ENCODE peak calls at places on chromosomes 2 and 18, in four cellular contexts. M is spleen, H is fibroblast of pulmonary artery, L is colonic mucosa. U is an unnamed sample.

GRCh38 chr2:38298539-38298938 is 78.5 kb downstream of the ATL2 start:
- DNase-seq in M (no peak), L (no peak), H (no peak), U (no peak)

GRCh38 chr18:45993441-45993840 is 26.3 kb upstream of the EPG5 start:
- DNase-seq in H (peak), M (no peak), L (no peak), U (no peak)

GRCh38 chr2:28310107-28310506 is 82.6 kb upstream of the FOSL2 start:
- DNase-seq in M (no peak), H (no peak), L (no peak), U (no peak)

GRCh38 chr2:159612255-159612901 is 4.0 kb downstream of the BAZ2B start:
- DNase-seq in H (peak), M (no peak), L (no peak), U (no peak)

GRCh38 chr18:62329676-62330454 is 4.8 kb downstream of the TNFRSF11A start:
- DNase-seq in H (peak), M (no peak), L (peak), U (no peak)

GRCh38 chr2:31227711-31228125 is 6.2 kb upstream of the EHD3 start:
- DNase-seq in M (no peak), L (no peak), H (no peak), U (no peak)

GRCh38 chr2:54237428-54237827 is 18.6 kb downstream of the TSPYL6 start:
- DNase-seq in M (no peak), L (no peak), H (no peak), U (no peak)

GRCh38 chr2:39706350-39706749 is 40.6 kb downstream of the TMEM178A start:
- DNase-seq in M (no peak), H (no peak), L (no peak), U (no peak)

GRCh38 chr18:21686282-21687105 is 18.1 kb downstream of the ABHD3 start:
- DNase-seq in M (no peak), H (peak), L (peak), U (no peak)

GRCh38 chr2:10030311-10030736 is 13.0 kb upstream of the KLF11 start:
- DNase-seq in H (no peak), M (no peak), L (peak), U (no peak)

GRCh38 chr2:72619622-72620021 is 206.2 kb downstream of the EXOC6B start:
- DNase-seq in H (no peak), L (no peak), M (no peak), U (no peak)

GRCh38 chr2:144681389-144681788 is 161.5 kb upstream of the ZEB2 start:
- DNase-seq in H (no peak), L (no peak), M (no peak), U (no peak)

GRCh38 chr18:56112013-56112749 is 524.2 kb upstream of the TCF4 start:
- DNase-seq in H (peak), M (no peak), L (no peak), U (no peak)

GRCh38 chr2:9897331-9897737 is 54.1 kb downstream of the TAF1B start:
- DNase-seq in H (peak), L (peak), M (no peak), U (no peak)

GRCh38 chr18:12461326-12461725 is 53.6 kb downstream of the PRELID3A start:
- DNase-seq in H (no peak), M (no peak), L (no peak), U (no peak)

GRCh38 chr2:25340340-25340886 is 1.3 kb downstream of the DNMT3A start:
- DNase-seq in H (no peak), M (peak), L (peak), U (no peak)

GRCh38 chr18:79402977-79403722 is 7.4 kb downstream of the NFATC1 start:
- DNase-seq in L (peak), M (peak), H (peak), U (no peak)

GRCh38 chr2:65999103-65999502 is 435.8 kb upstream of the MEIS1 start:
- DNase-seq in L (no peak), H (no peak), M (no peak), U (no peak)

GRCh38 chr2:66563473-66563872 is 128.5 kb downstream of the MEIS1 start:
- DNase-seq in L (no peak), M (no peak), H (no peak), U (no peak)

GRCh38 chr2:233551491-233551890 is 15.1 kb downstream of the USP40 start:
- DNase-seq in M (no peak), L (no peak), H (no peak), U (no peak)

GRCh38 chr2:86062043-86062442 is 43.6 kb downstream of the POLR1A start:
- DNase-seq in H (peak), L (no peak), M (no peak), U (no peak)

GRCh38 chr18:27808678-27809077 is 368.3 kb downstream of the CDH2 start:
- DNase-seq in H (peak), L (no peak), M (no peak), U (no peak)

GRCh38 chr2:188909036-188909435 is 65.1 kb upstream of the COL3A1 start:
- DNase-seq in L (no peak), H (no peak), M (no peak), U (no peak)

GRCh38 chr2:239275871-239276812 is 124.7 kb downstream of the HDAC4 start:
- DNase-seq in H (peak), L (peak), M (peak), U (no peak)

GRCh38 chr2:189517847-189518535 is 62.6 kb downstream of the SLC40A1 start:
- DNase-seq in L (no peak), M (no peak), H (peak), U (no peak)

GRCh38 chr2:137348301-137348700 is 583.0 kb downstream of the THSD7B start:
- DNase-seq in L (no peak), M (no peak), H (no peak), U (no peak)

GRCh38 chr18:56447972-56448371 is 190.4 kb downstream of the TXNL1 start:
- DNase-seq in M (no peak), L (no peak), H (no peak), U (no peak)

GRCh38 chr2:209471037-209471436 is 47.2 kb downstream of the MAP2 start:
- DNase-seq in H (peak), M (no peak), L (no peak), U (no peak)

GRCh38 chr2:191783416-191783815 is 63.5 kb downstream of the CAVIN2 start:
- DNase-seq in H (no peak), M (no peak), L (no peak), U (no peak)

GRCh38 chr2:56580242-56580641 is 396.5 kb downstream of the CCDC85A start:
- DNase-seq in H (peak), M (no peak), L (no peak), U (no peak)

GRCh38 chr18:48975221-48975816 is 24.6 kb upstream of the SMAD7 start:
- DNase-seq in M (no peak), L (no peak), H (no peak), U (no peak)

GRCh38 chr2:73253901-73254300 is 19.8 kb downstream of the CCT7 start:
- DNase-seq in L (no peak), H (no peak), M (no peak), U (no peak)

GRCh38 chr2:185531721-185532120 is 206.9 kb upstream of the FSIP2 start:
- DNase-seq in M (no peak), H (no peak), L (no peak), U (no peak)

GRCh38 chr18:33052886-33053285 is 280.1 kb upstream of the KLHL14 start:
- DNase-seq in M (no peak), H (no peak), L (no peak), U (no peak)

GRCh38 chr2:26540306-26540705 is 62.4 kb upstream of the OTOF start:
- DNase-seq in L (no peak), H (no peak), M (peak), U (no peak)

GRCh38 chr2:194491409-194492115 is 1165.5 kb upstream of the SLC39A10 start:
- DNase-seq in M (no peak), H (no peak), L (no peak), U (no peak)

GRCh38 chr18:57816208-57816999 is 13.3 kb upstream of the ATP8B1 start:
- DNase-seq in M (no peak), H (no peak), L (no peak), U (no peak)

GRCh38 chr18:57819671-57820460 is 16.8 kb upstream of the ATP8B1 start:
- DNase-seq in H (peak), M (no peak), L (peak), U (no peak)

GRCh38 chr18:57813245-57813644 is 10.1 kb upstream of the ATP8B1 start:
- DNase-seq in H (peak), M (no peak), L (no peak), U (no peak)

GRCh38 chr18:57814555-57814954 is 11.4 kb upstream of the ATP8B1 start:
- DNase-seq in M (no peak), L (no peak), H (no peak), U (no peak)

GRCh38 chr18:57819119-57819518 is 16.0 kb upstream of the ATP8B1 start:
- DNase-seq in H (no peak), L (no peak), M (no peak), U (no peak)
- H3K4me3 ChIP-seq in H (no peak), L (no peak), M (no peak), U (no peak)

GRCh38 chr2:176123483-176123843 is 944 bp downstream of the HOXD9 start:
- DNase-seq in L (no peak), H (no peak), M (no peak), U (no peak)

GRCh38 chr2:176123847-176124273 is 1.3 kb downstream of the HOXD9 start:
- DNase-seq in H (no peak), L (no peak), M (peak), U (no peak)

GRCh38 chr2:176122266-176122632 is 270 bp upstream of the HOXD9 start:
- DNase-seq in M (peak), L (no peak), H (no peak), U (no peak)

GRCh38 chr2:176121377-176122111 is 975 bp upstream of the HOXD9 start:
- DNase-seq in H (no peak), L (no peak), M (no peak), U (no peak)

DNA sequence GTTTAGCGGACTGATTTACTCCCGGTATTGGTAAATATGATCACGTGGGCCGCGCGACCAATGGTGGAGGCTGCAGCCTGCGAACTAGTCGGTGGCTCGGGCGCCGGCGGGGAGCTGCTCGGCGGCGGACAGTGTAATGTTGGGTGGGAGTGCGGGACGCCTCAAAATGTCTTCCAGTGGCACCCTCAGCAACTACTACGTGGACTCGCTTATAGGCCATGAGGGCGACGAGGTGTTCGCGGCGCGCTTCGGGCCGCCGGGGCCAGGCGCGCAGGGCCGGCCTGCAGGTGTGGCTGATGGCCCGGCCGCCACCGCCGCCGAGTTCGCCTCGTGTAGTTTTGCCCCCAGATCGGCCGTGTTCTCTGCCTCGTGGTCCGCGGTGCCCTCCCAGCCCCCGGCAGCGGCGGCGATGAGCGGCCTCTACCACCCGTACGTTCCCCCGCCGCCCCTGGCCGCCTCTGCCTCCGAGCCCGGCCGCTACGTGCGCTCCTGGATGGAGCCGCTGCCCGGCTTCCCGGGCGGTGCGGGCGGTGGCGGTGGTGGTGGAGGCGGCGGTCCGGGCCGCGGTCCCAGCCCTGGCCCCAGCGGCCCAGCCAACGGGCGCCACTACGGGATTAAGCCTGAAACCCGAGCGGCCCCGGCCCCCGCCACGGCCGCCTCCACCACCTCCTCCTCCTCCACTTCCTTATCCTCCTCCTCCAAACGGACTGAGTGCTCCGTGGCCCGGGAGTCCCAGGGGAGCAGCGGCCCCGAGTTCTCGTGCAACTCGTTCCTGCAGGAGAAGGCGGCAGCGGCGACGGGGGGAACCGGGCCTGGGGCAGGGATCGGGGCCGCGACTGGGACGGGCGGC is at the start of gene HOXD9:
- DNase-seq in M (peak), L (peak), H (no peak), U (no peak)
- H3K4me3 ChIP-seq in M (peak), L (peak), H (no peak), U (no peak)

GRCh38 chr2:17827785-17828184 is 11.5 kb downstream of the MSGN1 start:
- DNase-seq in H (no peak), L (no peak), M (no peak), U (no peak)

GRCh38 chr2:17827306-17827705 is 11.0 kb downstream of the MSGN1 start:
- DNase-seq in H (no peak), L (no peak), M (no peak), U (no peak)

GRCh38 chr2:17835511-17835910 is 19.3 kb downstream of the MSGN1 start:
- DNase-seq in H (no peak), L (no peak), M (no peak), U (no peak)

DNA sequence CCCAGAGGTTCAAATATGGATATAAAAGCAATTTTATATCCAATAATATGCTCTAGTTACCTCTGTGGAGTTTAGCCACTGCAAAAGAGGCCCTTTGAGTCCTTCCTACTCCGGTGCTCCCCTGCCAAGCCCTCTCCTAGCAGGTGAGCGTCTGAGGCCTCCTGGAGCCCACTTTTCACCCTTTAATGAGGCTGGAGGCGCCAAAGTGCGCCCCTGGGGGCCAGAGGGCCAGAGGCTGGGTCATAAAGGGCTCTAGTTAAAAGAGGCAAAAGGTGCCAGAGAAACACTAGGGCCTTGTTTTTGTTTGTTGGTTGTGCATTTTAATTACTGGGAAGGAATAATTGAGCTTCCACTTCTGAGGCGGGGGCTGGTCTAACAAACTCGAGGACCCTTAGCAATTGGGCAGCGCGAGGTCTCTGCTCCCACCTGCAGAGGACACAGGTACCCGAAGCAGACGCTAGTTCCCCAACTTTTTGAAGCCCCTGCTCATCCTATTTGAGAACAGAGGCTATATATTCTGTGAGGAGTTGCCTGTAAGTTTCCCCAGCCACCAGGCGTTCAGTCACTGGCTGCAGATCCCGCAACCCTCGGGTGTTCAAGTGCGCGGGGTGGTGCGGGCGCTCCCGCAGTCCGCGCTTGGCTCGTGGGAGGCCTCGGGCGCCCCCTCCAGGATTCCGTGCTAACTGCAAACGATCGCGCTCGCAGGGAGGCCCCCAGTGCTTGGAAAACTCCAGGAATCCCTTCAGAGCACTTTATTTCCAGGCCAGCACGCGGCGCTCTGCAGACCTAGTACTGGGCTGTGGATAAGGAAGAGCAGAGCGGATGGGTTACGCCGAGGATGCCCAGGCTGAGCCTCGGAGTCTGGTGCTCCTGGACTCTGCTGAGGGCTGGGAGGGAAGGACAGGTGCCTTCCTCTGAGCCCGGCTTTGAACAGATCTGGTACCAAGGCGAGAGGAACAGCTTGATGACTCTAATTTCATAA is 14.1 kb downstream of the MSGN1 start:
- DNase-seq in L (peak), M (peak), H (peak), U (no peak)
- H3K4me3 ChIP-seq in L (no peak), M (peak), H (peak), U (no peak)

DNA sequence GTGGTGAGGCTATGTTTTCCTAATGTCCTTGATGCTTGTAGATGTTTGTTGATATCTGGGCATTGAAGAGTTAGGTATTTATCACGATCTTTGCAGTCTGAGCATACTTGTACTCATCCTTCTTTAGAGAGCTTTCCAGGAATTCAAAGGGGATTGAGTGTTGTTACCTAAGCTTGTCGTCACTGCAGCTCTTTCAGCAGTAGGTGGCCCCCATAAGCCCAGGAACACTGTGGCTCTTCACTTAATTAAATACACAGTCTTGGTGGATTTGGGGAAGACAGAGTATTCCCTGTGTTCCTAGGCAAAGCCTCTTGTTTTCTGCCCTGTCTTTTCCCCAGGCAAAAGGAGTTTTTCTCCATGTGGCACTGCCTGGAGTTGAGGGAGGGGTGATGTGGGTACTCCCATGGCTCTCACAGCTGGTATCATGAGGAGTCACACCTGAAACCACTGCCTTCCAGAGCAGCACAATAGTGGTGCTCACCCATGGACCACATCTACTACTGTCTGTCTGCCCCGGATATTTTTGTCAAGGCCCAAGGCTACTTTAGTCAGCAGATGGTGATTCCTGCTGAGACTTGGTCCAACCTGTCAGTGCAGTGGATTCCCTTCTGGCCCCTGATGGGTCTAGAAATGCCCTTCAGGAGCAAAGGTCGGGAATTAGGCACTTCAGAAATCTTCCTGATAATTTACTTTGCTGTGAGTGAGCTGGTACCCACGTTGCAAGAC is 95.7 kb downstream of the GALNT13 start:
- DNase-seq in L (no peak), M (no peak), H (no peak), U (no peak)
- H3K4me3 ChIP-seq in L (no peak), M (no peak), H (no peak), U (no peak)

GRCh38 chr2:152695763-152696162 is 21.5 kb downstream of the PRPF40A start:
- DNase-seq in M (no peak), H (no peak), L (no peak), U (no peak)

GRCh38 chr2:152696476-152696875 is 20.8 kb downstream of the PRPF40A start:
- DNase-seq in M (no peak), L (no peak), H (no peak), U (no peak)

GRCh38 chr2:152693033-152693432 is 24.2 kb downstream of the PRPF40A start:
- DNase-seq in M (no peak), L (no peak), H (no peak), U (no peak)

DNA sequence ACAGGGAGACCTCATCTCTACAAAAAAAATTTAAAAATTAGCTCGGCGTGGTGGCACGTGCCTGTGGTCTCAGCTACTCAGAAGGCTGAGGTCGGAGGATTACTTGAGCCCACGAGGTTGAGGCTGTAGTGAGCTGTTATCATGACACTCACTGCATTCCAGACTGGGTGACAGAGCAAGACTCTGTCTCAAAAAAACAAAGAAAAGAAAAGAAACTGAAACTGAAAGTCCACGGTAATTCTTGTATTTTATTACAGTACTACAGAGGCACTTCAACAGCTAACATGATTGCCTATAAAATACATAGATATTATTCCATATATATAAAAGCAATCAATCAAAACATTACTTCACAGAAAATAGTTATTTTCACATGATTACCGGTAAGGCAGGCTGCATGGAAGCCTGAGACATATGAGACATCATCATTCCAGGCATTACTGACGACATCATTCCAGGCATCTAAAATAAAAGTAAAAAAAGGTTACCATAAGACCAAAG is 23.1 kb downstream of the PRPF40A start:
- DNase-seq in H (peak), L (no peak), M (no peak), U (peak)
- H3K4me3 ChIP-seq in H (peak), L (no peak), M (peak), U (peak)

GRCh38 chr2:43426305-43427031 is 169.4 kb downstream of the THADA start:
- DNase-seq in L (peak), H (peak), M (peak), U (peak)
- H3K4me3 ChIP-seq in L (no peak), H (no peak), M (no peak), U (no peak)

U was measured in Jurkat, Clone E6-1.